ENCODE peak calls at places on chromosomes 7 and 10, in nine cellular contexts. One of them, this sample, is unnamed.

GRCh38 chr10:78893217-78893616 is 175.5 kb upstream of the ZMIZ1 start:
- DNase-seq in AG09309: no peak
- DNase-seq in upper lobe of right lung: no peak
- DNase-seq in fibroblast of the aortic adventitia: no peak
- DNase-seq in AG04450: no peak
- DNase-seq in GM23248: no peak
- DNase-seq in Karpas-422: no peak
- DNase-seq in brain microvascular endothelial cell: no peak
- DNase-seq in heart right ventricle: no peak
- DNase-seq in this sample: no peak

GRCh38 chr10:69092959-69093850 is 5.3 kb downstream of the SRGN start:
- DNase-seq in AG09309: peak
- DNase-seq in upper lobe of right lung: no peak
- DNase-seq in fibroblast of the aortic adventitia: peak
- DNase-seq in AG04450: peak
- DNase-seq in GM23248: peak
- DNase-seq in Karpas-422: peak
- DNase-seq in brain microvascular endothelial cell: peak
- DNase-seq in heart right ventricle: peak
- DNase-seq in this sample: peak

GRCh38 chr7:96599288-96599936 is 110.2 kb downstream of the SEM1 start:
- DNase-seq in AG09309: no peak
- DNase-seq in upper lobe of right lung: no peak
- DNase-seq in fibroblast of the aortic adventitia: no peak
- DNase-seq in AG04450: no peak
- DNase-seq in GM23248: no peak
- DNase-seq in Karpas-422: no peak
- DNase-seq in brain microvascular endothelial cell: no peak
- DNase-seq in heart right ventricle: no peak
- DNase-seq in this sample: no peak

GRCh38 chr10:43627942-43628341 is 20.7 kb downstream of the ZNF32 start:
- DNase-seq in AG09309: no peak
- DNase-seq in upper lobe of right lung: no peak
- DNase-seq in fibroblast of the aortic adventitia: no peak
- DNase-seq in AG04450: no peak
- DNase-seq in GM23248: no peak
- DNase-seq in Karpas-422: no peak
- DNase-seq in brain microvascular endothelial cell: no peak
- DNase-seq in heart right ventricle: no peak
- DNase-seq in this sample: no peak

GRCh38 chr10:387949-388660 is 252.8 kb downstream of the ZMYND11 start:
- DNase-seq in AG09309: no peak
- DNase-seq in upper lobe of right lung: no peak
- DNase-seq in fibroblast of the aortic adventitia: no peak
- DNase-seq in AG04450: no peak
- DNase-seq in GM23248: no peak
- DNase-seq in Karpas-422: no peak
- DNase-seq in brain microvascular endothelial cell: no peak
- DNase-seq in heart right ventricle: no peak
- DNase-seq in this sample: no peak

GRCh38 chr10:88835095-88835909 is 16.3 kb downstream of the ANKRD22 start:
- DNase-seq in AG09309: peak
- DNase-seq in upper lobe of right lung: peak
- DNase-seq in fibroblast of the aortic adventitia: peak
- DNase-seq in AG04450: peak
- DNase-seq in GM23248: peak
- DNase-seq in Karpas-422: peak
- DNase-seq in brain microvascular endothelial cell: peak
- DNase-seq in heart right ventricle: peak
- DNase-seq in this sample: peak

GRCh38 chr7:154757756-154758155 is 245.2 kb downstream of the PAXIP1 start:
- DNase-seq in AG09309: no peak
- DNase-seq in upper lobe of right lung: no peak
- DNase-seq in fibroblast of the aortic adventitia: no peak
- DNase-seq in AG04450: no peak
- DNase-seq in GM23248: no peak
- DNase-seq in Karpas-422: no peak
- DNase-seq in brain microvascular endothelial cell: no peak
- DNase-seq in heart right ventricle: no peak
- DNase-seq in this sample: no peak

GRCh38 chr10:98351831-98352402 is 63.1 kb downstream of the PYROXD2 start:
- DNase-seq in AG09309: no peak
- DNase-seq in upper lobe of right lung: no peak
- DNase-seq in fibroblast of the aortic adventitia: peak
- DNase-seq in AG04450: no peak
- DNase-seq in GM23248: no peak
- DNase-seq in Karpas-422: no peak
- DNase-seq in brain microvascular endothelial cell: no peak
- DNase-seq in heart right ventricle: no peak
- DNase-seq in this sample: no peak

GRCh38 chr7:19491371-19491770 is 217.5 kb downstream of the POLR1F start:
- DNase-seq in AG09309: no peak
- DNase-seq in upper lobe of right lung: no peak
- DNase-seq in fibroblast of the aortic adventitia: no peak
- DNase-seq in AG04450: no peak
- DNase-seq in GM23248: no peak
- DNase-seq in Karpas-422: no peak
- DNase-seq in brain microvascular endothelial cell: no peak
- DNase-seq in heart right ventricle: no peak
- DNase-seq in this sample: no peak

GRCh38 chr7:138433583-138434437 is 26.2 kb upstream of the TRIM24 start:
- DNase-seq in AG09309: no peak
- DNase-seq in upper lobe of right lung: no peak
- DNase-seq in fibroblast of the aortic adventitia: no peak
- DNase-seq in AG04450: no peak
- DNase-seq in GM23248: no peak
- DNase-seq in Karpas-422: no peak
- DNase-seq in brain microvascular endothelial cell: no peak
- DNase-seq in heart right ventricle: no peak
- DNase-seq in this sample: no peak

GRCh38 chr10:110401401-110402076 is 96.2 kb upstream of the DUSP5 start:
- DNase-seq in AG09309: no peak
- DNase-seq in upper lobe of right lung: no peak
- DNase-seq in fibroblast of the aortic adventitia: no peak
- DNase-seq in AG04450: no peak
- DNase-seq in GM23248: no peak
- DNase-seq in Karpas-422: no peak
- DNase-seq in brain microvascular endothelial cell: no peak
- DNase-seq in heart right ventricle: no peak
- DNase-seq in this sample: no peak

GRCh38 chr10:11724938-11725776 is 17.0 kb upstream of the ECHDC3 start:
- DNase-seq in AG09309: peak
- DNase-seq in upper lobe of right lung: no peak
- DNase-seq in fibroblast of the aortic adventitia: peak
- DNase-seq in AG04450: peak
- DNase-seq in GM23248: peak
- DNase-seq in Karpas-422: peak
- DNase-seq in brain microvascular endothelial cell: peak
- DNase-seq in heart right ventricle: peak
- DNase-seq in this sample: peak

GRCh38 chr7:79454325-79454960 is 976 bp upstream of the MAGI2 start:
- DNase-seq in AG09309: no peak
- DNase-seq in upper lobe of right lung: peak
- DNase-seq in fibroblast of the aortic adventitia: peak
- DNase-seq in AG04450: peak
- DNase-seq in GM23248: peak
- DNase-seq in Karpas-422: no peak
- DNase-seq in brain microvascular endothelial cell: peak
- DNase-seq in heart right ventricle: peak
- DNase-seq in this sample: peak

GRCh38 chr7:122299935-122300606 is 4.5 kb downstream of the FEZF1 start:
- DNase-seq in AG09309: no peak
- DNase-seq in upper lobe of right lung: no peak
- DNase-seq in fibroblast of the aortic adventitia: no peak
- DNase-seq in AG04450: no peak
- DNase-seq in GM23248: no peak
- DNase-seq in Karpas-422: no peak
- DNase-seq in brain microvascular endothelial cell: no peak
- DNase-seq in heart right ventricle: no peak
- DNase-seq in this sample: no peak
- H3K4me3 ChIP-seq in AG09309: no peak
- H3K4me3 ChIP-seq in upper lobe of right lung: no peak
- H3K4me3 ChIP-seq in fibroblast of the aortic adventitia: no peak
- H3K4me3 ChIP-seq in AG04450: no peak
- H3K4me3 ChIP-seq in GM23248: no peak
- H3K4me3 ChIP-seq in Karpas-422: no peak
- H3K4me3 ChIP-seq in brain microvascular endothelial cell: no peak
- H3K4me3 ChIP-seq in heart right ventricle: no peak
- H3K4me3 ChIP-seq in this sample: no peak

DNA sequence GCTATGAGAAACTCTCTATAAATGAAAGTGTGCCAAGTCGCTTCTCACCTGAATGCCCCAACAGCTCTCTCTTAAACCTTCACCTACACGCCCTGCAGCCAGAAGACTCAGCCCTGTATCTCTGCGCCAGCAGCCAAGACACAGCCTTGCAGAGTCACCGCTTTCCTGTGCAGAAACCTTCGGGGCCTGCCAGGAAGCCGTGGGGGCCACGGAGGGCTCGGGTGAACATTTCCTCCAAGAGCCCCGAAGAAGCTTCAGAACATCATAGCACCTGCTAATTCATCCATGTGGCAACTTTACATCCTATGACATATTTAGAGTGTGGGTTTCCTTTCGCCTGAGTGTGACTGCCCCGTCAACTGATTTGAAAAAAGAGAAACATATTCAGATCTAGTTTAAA is 55.7 kb upstream of the PRSS58 start:
- DNase-seq in AG09309: no peak
- DNase-seq in upper lobe of right lung: no peak
- DNase-seq in fibroblast of the aortic adventitia: no peak
- DNase-seq in AG04450: no peak
- DNase-seq in GM23248: no peak
- DNase-seq in Karpas-422: no peak
- DNase-seq in brain microvascular endothelial cell: no peak
- DNase-seq in heart right ventricle: no peak
- DNase-seq in this sample: no peak
- H3K4me3 ChIP-seq in AG09309: no peak
- H3K4me3 ChIP-seq in upper lobe of right lung: no peak
- H3K4me3 ChIP-seq in fibroblast of the aortic adventitia: no peak
- H3K4me3 ChIP-seq in AG04450: no peak
- H3K4me3 ChIP-seq in GM23248: no peak
- H3K4me3 ChIP-seq in Karpas-422: no peak
- H3K4me3 ChIP-seq in brain microvascular endothelial cell: no peak
- H3K4me3 ChIP-seq in heart right ventricle: no peak
- H3K4me3 ChIP-seq in this sample: no peak

GRCh38 chr7:5429857-5430611 is 6.4 kb upstream of the TNRC18 start:
- DNase-seq in AG09309: no peak
- DNase-seq in upper lobe of right lung: no peak
- DNase-seq in fibroblast of the aortic adventitia: peak
- DNase-seq in AG04450: no peak
- DNase-seq in GM23248: peak
- DNase-seq in Karpas-422: no peak
- DNase-seq in brain microvascular endothelial cell: no peak
- DNase-seq in heart right ventricle: no peak
- DNase-seq in this sample: peak
- H3K4me3 ChIP-seq in AG09309: peak
- H3K4me3 ChIP-seq in upper lobe of right lung: peak
- H3K4me3 ChIP-seq in fibroblast of the aortic adventitia: peak
- H3K4me3 ChIP-seq in AG04450: peak
- H3K4me3 ChIP-seq in GM23248: peak
- H3K4me3 ChIP-seq in Karpas-422: no peak
- H3K4me3 ChIP-seq in brain microvascular endothelial cell: peak
- H3K4me3 ChIP-seq in heart right ventricle: peak
- H3K4me3 ChIP-seq in this sample: peak

GRCh38 chr7:159076340-159076739 is 68.3 kb downstream of the VIPR2 start:
- DNase-seq in AG09309: no peak
- DNase-seq in upper lobe of right lung: no peak
- DNase-seq in fibroblast of the aortic adventitia: no peak
- DNase-seq in AG04450: no peak
- DNase-seq in GM23248: no peak
- DNase-seq in Karpas-422: no peak
- DNase-seq in brain microvascular endothelial cell: no peak
- DNase-seq in heart right ventricle: peak
- DNase-seq in this sample: no peak
- H3K4me3 ChIP-seq in AG09309: no peak
- H3K4me3 ChIP-seq in upper lobe of right lung: no peak
- H3K4me3 ChIP-seq in fibroblast of the aortic adventitia: no peak
- H3K4me3 ChIP-seq in AG04450: no peak
- H3K4me3 ChIP-seq in GM23248: no peak
- H3K4me3 ChIP-seq in Karpas-422: no peak
- H3K4me3 ChIP-seq in brain microvascular endothelial cell: no peak
- H3K4me3 ChIP-seq in heart right ventricle: no peak
- H3K4me3 ChIP-seq in this sample: no peak

GRCh38 chr10:24237801-24238390 is 29.0 kb downstream of the KIAA1217 start:
- DNase-seq in AG09309: no peak
- DNase-seq in upper lobe of right lung: no peak
- DNase-seq in fibroblast of the aortic adventitia: no peak
- DNase-seq in AG04450: no peak
- DNase-seq in GM23248: no peak
- DNase-seq in Karpas-422: no peak
- DNase-seq in brain microvascular endothelial cell: no peak
- DNase-seq in heart right ventricle: no peak
- DNase-seq in this sample: no peak

GRCh38 chr10:24241536-24241935 is 32.6 kb downstream of the KIAA1217 start:
- DNase-seq in AG09309: no peak
- DNase-seq in upper lobe of right lung: no peak
- DNase-seq in fibroblast of the aortic adventitia: peak
- DNase-seq in AG04450: no peak
- DNase-seq in GM23248: no peak
- DNase-seq in Karpas-422: no peak
- DNase-seq in brain microvascular endothelial cell: no peak
- DNase-seq in heart right ventricle: no peak
- DNase-seq in this sample: no peak

GRCh38 chr10:24240001-24240751 is 31.2 kb downstream of the KIAA1217 start:
- DNase-seq in AG09309: no peak
- DNase-seq in upper lobe of right lung: no peak
- DNase-seq in fibroblast of the aortic adventitia: peak
- DNase-seq in AG04450: no peak
- DNase-seq in GM23248: peak
- DNase-seq in Karpas-422: no peak
- DNase-seq in brain microvascular endothelial cell: no peak
- DNase-seq in heart right ventricle: no peak
- DNase-seq in this sample: no peak

GRCh38 chr10:24238527-24239247 is 29.7 kb downstream of the KIAA1217 start:
- DNase-seq in AG09309: no peak
- DNase-seq in upper lobe of right lung: no peak
- DNase-seq in fibroblast of the aortic adventitia: no peak
- DNase-seq in AG04450: no peak
- DNase-seq in GM23248: no peak
- DNase-seq in Karpas-422: no peak
- DNase-seq in brain microvascular endothelial cell: no peak
- DNase-seq in heart right ventricle: no peak
- DNase-seq in this sample: no peak

DNA sequence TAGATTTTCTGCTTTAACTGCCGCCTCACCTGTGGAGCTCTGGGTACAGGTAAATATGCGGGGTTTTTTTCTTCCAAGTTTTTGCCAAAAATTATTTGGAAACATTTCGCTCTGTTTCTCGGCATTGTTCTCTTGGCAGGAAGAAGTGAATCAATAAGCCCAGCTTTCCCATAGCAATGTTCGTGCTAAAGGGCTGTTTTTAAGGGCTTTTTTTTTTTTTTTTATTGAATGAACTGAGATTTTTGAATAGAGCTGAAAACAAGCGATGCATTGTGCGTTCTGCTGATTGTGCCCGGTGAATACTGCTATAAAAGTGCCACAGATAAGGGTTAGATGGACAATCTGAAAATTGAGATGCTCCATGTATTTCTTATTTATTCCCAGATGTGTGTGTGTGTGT is 30.4 kb downstream of the KIAA1217 start:
- DNase-seq in AG09309: no peak
- DNase-seq in upper lobe of right lung: no peak
- DNase-seq in fibroblast of the aortic adventitia: no peak
- DNase-seq in AG04450: no peak
- DNase-seq in GM23248: no peak
- DNase-seq in Karpas-422: no peak
- DNase-seq in brain microvascular endothelial cell: no peak
- DNase-seq in heart right ventricle: no peak
- DNase-seq in this sample: no peak
- H3K4me3 ChIP-seq in AG09309: no peak
- H3K4me3 ChIP-seq in upper lobe of right lung: peak
- H3K4me3 ChIP-seq in fibroblast of the aortic adventitia: no peak
- H3K4me3 ChIP-seq in AG04450: no peak
- H3K4me3 ChIP-seq in GM23248: no peak
- H3K4me3 ChIP-seq in Karpas-422: no peak
- H3K4me3 ChIP-seq in brain microvascular endothelial cell: no peak
- H3K4me3 ChIP-seq in heart right ventricle: no peak
- H3K4me3 ChIP-seq in this sample: no peak